ENCODE peak calls at places on chromosomes 7 and 10, in eight cellular contexts. G is HCT116, L is spleen, C is GM12878, Z is GM12891, E is HepG2, P is H1, S is SK-N-SH. W is an unnamed sample.

GRCh38 chr10:97520978-97521761 is 22.4 kb downstream of the UBTD1 start:
- DNase-seq in L (peak), G (no peak), P (no peak), E (no peak), Z (no peak), C (no peak), S (no peak), W (no peak)

GRCh38 chr7:96322847-96323461 is 1.1 kb upstream of the SLC25A13 start:
- DNase-seq in E (no peak), C (no peak), P (no peak), L (no peak), Z (no peak), S (no peak), G (no peak), W (no peak)

GRCh38 chr10:114547466-114547865 is 110.6 kb downstream of the ABLIM1 start:
- DNase-seq in S (no peak), L (peak), G (no peak), Z (no peak), P (no peak), C (no peak), E (no peak), W (no peak)

GRCh38 chr7:91784469-91784868 is 96.0 kb downstream of the MTERF1 start:
- DNase-seq in E (no peak), L (no peak), C (no peak), P (no peak), Z (no peak), G (peak), S (peak), W (no peak)

GRCh38 chr10:11856089-11856488 is 32.9 kb downstream of the PROSER2 start:
- DNase-seq in E (no peak), L (no peak), P (no peak), S (no peak), Z (no peak), C (no peak), G (no peak), W (no peak)

GRCh38 chr10:30691601-30692015 is 62.1 kb upstream of the LYZL2 start:
- DNase-seq in E (no peak), S (no peak), Z (no peak), L (no peak), G (no peak), P (no peak), C (no peak), W (no peak)

GRCh38 chr10:103499881-103500280 is 6.4 kb downstream of the NEURL1 start:
- DNase-seq in C (no peak), P (no peak), L (peak), E (no peak), S (no peak), G (no peak), Z (no peak), W (no peak)

GRCh38 chr10:132446661-132447445 is 49.9 kb downstream of the PWWP2B start:
- DNase-seq in C (peak), E (peak), Z (peak), G (peak), P (no peak), L (peak), S (peak), W (no peak)

GRCh38 chr7:152462995-152463713 is 27.4 kb upstream of the KMT2C start:
- DNase-seq in E (no peak), P (no peak), L (no peak), C (no peak), Z (no peak), S (no peak), G (no peak), W (no peak)
- TF ChIP-seq POLR2AphosphoS5 in E (peak), P (peak), L (peak), C (no peak), Z (no peak), S (peak), G (no peak), W (no peak)

GRCh38 chr10:1536341-1536740 is 201.0 kb downstream of the ADARB2 start:
- DNase-seq in C (no peak), P (no peak), G (no peak), E (no peak), L (peak), Z (no peak), S (no peak), W (no peak)

GRCh38 chr10:1532636-1533035 is 204.7 kb downstream of the ADARB2 start:
- DNase-seq in L (no peak), G (no peak), C (no peak), E (no peak), S (no peak), P (no peak), Z (no peak), W (no peak)

GRCh38 chr10:1534820-1535219 is 202.5 kb downstream of the ADARB2 start:
- DNase-seq in Z (no peak), P (no peak), C (no peak), E (no peak), S (no peak), L (no peak), G (no peak), W (no peak)

GRCh38 chr10:1538121-1538520 is 199.2 kb downstream of the ADARB2 start:
- DNase-seq in S (no peak), G (no peak), Z (no peak), C (no peak), L (peak), E (no peak), P (no peak), W (no peak)

DNA sequence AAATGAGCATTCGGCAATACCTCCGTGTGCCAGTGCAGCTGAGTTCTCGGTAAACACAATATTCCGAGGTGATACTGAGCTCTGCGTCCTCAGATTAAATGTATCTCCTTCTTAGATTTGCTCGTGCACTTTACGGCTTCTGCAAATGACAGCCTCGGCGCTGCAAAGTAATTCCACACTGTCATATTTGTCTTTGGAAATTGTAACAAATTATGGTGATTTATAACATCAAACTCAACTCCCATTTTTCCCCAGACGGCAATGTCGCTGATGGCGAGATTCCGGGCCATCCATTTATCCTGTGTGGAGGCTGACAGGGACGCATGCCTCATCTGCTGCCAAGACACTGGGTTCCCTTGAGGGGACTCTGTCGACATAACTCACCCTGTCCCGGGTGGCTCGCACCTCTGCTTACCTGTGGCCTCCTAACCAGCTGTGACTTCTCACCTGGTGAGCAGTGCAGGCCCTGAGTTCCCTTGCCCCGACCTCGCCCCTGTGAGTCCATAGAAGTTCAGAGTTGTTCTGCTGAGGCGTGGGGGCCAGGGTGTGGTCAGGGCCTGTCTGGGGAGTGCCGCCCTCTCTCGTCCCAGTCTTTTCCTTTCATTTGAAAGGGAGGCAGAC is 201.9 kb downstream of the ADARB2 start:
- DNase-seq in S (no peak), E (no peak), P (no peak), C (no peak), Z (no peak), G (no peak), L (peak), W (no peak)
- TF ChIP-seq POLR2AphosphoS5 in S (no peak), E (no peak), P (no peak), C (no peak), Z (no peak), G (no peak), L (no peak), W (no peak)

GRCh38 chr10:45657033-45657926 is 15.3 kb downstream of the ZFAND4 start:
- DNase-seq in E (no peak), S (no peak), C (no peak), L (no peak), P (no peak), Z (no peak), G (no peak), W (no peak)

GRCh38 chr10:45660876-45661411 is 11.6 kb downstream of the ZFAND4 start:
- DNase-seq in P (no peak), E (no peak), L (no peak), S (no peak), C (no peak), G (no peak), Z (no peak), W (no peak)

GRCh38 chr10:45653454-45653853 is 19.1 kb downstream of the ZFAND4 start:
- DNase-seq in S (no peak), P (no peak), L (no peak), E (no peak), Z (no peak), G (no peak), C (no peak), W (no peak)

GRCh38 chr10:45652511-45652910 is 20.1 kb downstream of the ZFAND4 start:
- DNase-seq in G (no peak), P (no peak), Z (no peak), E (no peak), S (no peak), C (no peak), L (no peak), W (no peak)

GRCh38 chr10:45655219-45655618 is 17.4 kb downstream of the ZFAND4 start:
- DNase-seq in C (no peak), S (no peak), G (no peak), P (no peak), L (no peak), E (no peak), Z (no peak), W (no peak)
- TF ChIP-seq POLR2AphosphoS5 in C (no peak), S (no peak), G (no peak), P (no peak), L (no peak), E (no peak), Z (no peak), W (no peak)

DNA sequence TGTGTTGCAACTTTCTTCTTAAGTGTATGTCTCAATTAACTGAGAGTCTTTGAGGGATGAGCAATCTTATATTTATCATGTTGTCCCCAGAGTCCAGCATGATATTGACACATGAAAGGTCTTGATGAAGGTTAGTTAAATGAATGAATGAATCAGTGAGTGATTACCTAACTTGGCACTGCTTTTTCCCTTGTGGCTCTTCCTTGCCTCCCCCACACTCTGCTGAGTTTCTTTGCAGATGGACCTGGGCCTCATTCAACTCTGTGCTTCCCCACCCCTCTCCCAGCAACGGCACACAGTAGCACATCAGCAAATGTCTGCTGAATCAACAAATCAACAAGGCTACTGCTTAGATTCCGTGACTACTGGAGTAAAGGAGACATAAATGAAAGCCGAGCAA is 235.1 kb upstream of the CXCL12 start:
- DNase-seq in L (no peak), Z (no peak), E (no peak), G (no peak), C (no peak), S (no peak), P (no peak), W (no peak)
- TF ChIP-seq POLR2AphosphoS5 in L (no peak), Z (no peak), E (no peak), G (no peak), C (no peak), S (no peak), P (no peak), W (no peak)

GRCh38 chr7:155820246-155820645 is 8.0 kb upstream of the SHH start:
- DNase-seq in C (no peak), Z (no peak), P (no peak), S (no peak), E (no peak), L (peak), G (no peak), W (no peak)
- TF ChIP-seq POLR2AphosphoS5 in C (no peak), Z (no peak), P (no peak), S (no peak), E (no peak), L (no peak), G (no peak), W (no peak)

DNA sequence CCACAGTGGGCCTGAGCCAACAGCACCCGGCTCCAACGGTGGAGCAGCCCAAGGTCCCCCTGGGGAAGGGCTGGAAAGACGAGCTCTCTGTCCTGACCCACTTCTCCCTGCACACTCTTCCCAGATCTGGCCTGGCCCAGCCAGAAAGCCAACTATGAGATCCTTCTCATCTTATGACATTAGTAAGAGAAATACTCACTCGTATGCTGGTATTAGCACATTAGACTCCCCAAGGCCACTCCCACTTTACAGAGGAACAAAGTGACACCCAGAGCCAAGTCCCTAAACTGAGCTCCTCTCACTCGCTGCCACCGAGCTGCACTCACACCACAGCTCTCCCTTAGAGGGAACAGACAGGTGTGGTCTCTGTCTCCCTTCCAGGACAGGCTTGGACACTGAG is 24.8 kb downstream of the DLG5 start:
- DNase-seq in E (no peak), G (no peak), L (no peak), P (no peak), Z (no peak), C (no peak), S (no peak), W (no peak)
- TF ChIP-seq POLR2AphosphoS5 in E (no peak), G (no peak), L (no peak), P (no peak), Z (no peak), C (no peak), S (no peak), W (no peak)

GRCh38 chr7:142905759-142906158 is 20.2 kb upstream of the TRPV6 start:
- DNase-seq in L (no peak), S (no peak), E (no peak), Z (no peak), C (no peak), P (no peak), G (no peak), W (no peak)

GRCh38 chr7:142908290-142908689 is 22.7 kb upstream of the TRPV6 start:
- DNase-seq in C (no peak), Z (no peak), P (no peak), E (no peak), L (no peak), G (no peak), S (no peak), W (no peak)

GRCh38 chr7:142909921-142910521 is 23.5 kb downstream of the TRPV5 start:
- DNase-seq in C (no peak), G (no peak), S (no peak), E (no peak), Z (no peak), L (no peak), P (no peak), W (no peak)

GRCh38 chr7:142906643-142907042 is 21.1 kb upstream of the TRPV6 start:
- DNase-seq in G (no peak), S (no peak), C (no peak), P (no peak), Z (no peak), E (no peak), L (no peak), W (no peak)

GRCh38 chr7:142908921-142909870 is 23.7 kb upstream of the TRPV6 start:
- DNase-seq in L (no peak), E (no peak), S (peak), G (peak), P (no peak), C (no peak), Z (no peak), W (no peak)
- TF ChIP-seq POLR2AphosphoS5 in L (no peak), E (no peak), S (no peak), G (no peak), P (no peak), C (no peak), Z (no peak), W (no peak)

GRCh38 chr7:794671-795329 is 37.5 kb upstream of the SUN1 start:
- DNase-seq in P (no peak), L (peak), G (no peak), S (no peak), Z (no peak), E (no peak), C (no peak), W (no peak)
- TF ChIP-seq POLR2AphosphoS5 in P (no peak), L (no peak), G (no peak), S (no peak), Z (no peak), E (no peak), C (no peak), W (no peak)

GRCh38 chr10:79422178-79422892 is 23.1 kb downstream of the ZCCHC24 start:
- DNase-seq in C (no peak), G (no peak), E (no peak), L (peak), Z (no peak), S (peak), P (no peak), W (no peak)
- TF ChIP-seq POLR2AphosphoS5 in C (no peak), G (no peak), E (no peak), L (no peak), Z (no peak), S (peak), P (no peak), W (no peak)

W was measured in Panc1.